ENCODE peak calls at places on chromosomes 6 and 20, in six cellular contexts. One of them, this sample, is unnamed.
A peak's percentile ranks its signal among the peaks of the same experiment; 100 is the strongest.

GRCh38 chr20:19757973-19758887 is at the start of gene RIN2:
- DNase-seq in SW480: peak; percentile 75
- DNase-seq in GM13976: peak; percentile 62
- DNase-seq in left cardiac atrium: peak; percentile 92
- DNase-seq in pancreas: peak; percentile 93
- DNase-seq in ACHN: peak; percentile 87
- DNase-seq in this sample: peak; percentile 39

GRCh38 chr20:54207743-54208491 is at the start of gene PFDN4:
- DNase-seq in pancreas: peak; percentile 91
- DNase-seq in GM13976: peak; percentile 94
- DNase-seq in left cardiac atrium: peak; percentile 85
- DNase-seq in SW480: peak; percentile 95
- DNase-seq in ACHN: peak; percentile 78
- DNase-seq in this sample: peak; percentile 91

GRCh38 chr6:14584450-14584849 is 466.9 kb downstream of the CD83 start:
- DNase-seq in ACHN: peak; percentile 2
- DNase-seq in SW480: no peak
- DNase-seq in pancreas: no peak
- DNase-seq in GM13976: no peak
- DNase-seq in left cardiac atrium: no peak
- DNase-seq in this sample: no peak

GRCh38 chr20:19974621-19975435 is 42.3 kb upstream of the NAA20 start:
- DNase-seq in GM13976: no peak
- DNase-seq in ACHN: peak; percentile 81
- DNase-seq in SW480: peak; percentile 55
- DNase-seq in pancreas: peak; percentile 95
- DNase-seq in left cardiac atrium: peak; percentile 85
- DNase-seq in this sample: peak; percentile 56

GRCh38 chr6:10369896-10370295 is 45.0 kb downstream of the TFAP2A start:
- DNase-seq in pancreas: no peak
- DNase-seq in SW480: peak; percentile 58
- DNase-seq in GM13976: no peak
- DNase-seq in left cardiac atrium: no peak
- DNase-seq in ACHN: no peak
- DNase-seq in this sample: no peak

GRCh38 chr6:50091641-50092040 is 41.9 kb upstream of the DEFB112 start:
- DNase-seq in ACHN: no peak
- DNase-seq in pancreas: no peak
- DNase-seq in left cardiac atrium: no peak
- DNase-seq in GM13976: no peak
- DNase-seq in SW480: no peak
- DNase-seq in this sample: no peak

GRCh38 chr6:109236140-109237081 is 141.1 kb downstream of the CEP57L1 start:
- DNase-seq in pancreas: peak; percentile 71
- DNase-seq in GM13976: peak; percentile 36
- DNase-seq in ACHN: no peak
- DNase-seq in left cardiac atrium: no peak
- DNase-seq in SW480: no peak
- DNase-seq in this sample: no peak

GRCh38 chr6:12635813-12636212 is 80.8 kb upstream of the PHACTR1 start:
- DNase-seq in left cardiac atrium: no peak
- DNase-seq in pancreas: no peak
- DNase-seq in GM13976: no peak
- DNase-seq in SW480: no peak
- DNase-seq in ACHN: no peak
- DNase-seq in this sample: no peak

GRCh38 chr20:8527998-8528397 is 395.9 kb downstream of the PLCB1 start:
- DNase-seq in left cardiac atrium: no peak
- DNase-seq in GM13976: no peak
- DNase-seq in pancreas: no peak
- DNase-seq in SW480: no peak
- DNase-seq in ACHN: no peak
- DNase-seq in this sample: no peak

GRCh38 chr20:1427457-1428054 is 34.7 kb upstream of the FKBP1A start:
- DNase-seq in ACHN: no peak
- DNase-seq in SW480: peak; percentile 23
- DNase-seq in pancreas: no peak
- DNase-seq in left cardiac atrium: no peak
- DNase-seq in GM13976: no peak
- DNase-seq in this sample: no peak

GRCh38 chr6:101199441-101199840 is 194.1 kb upstream of the GRIK2 start:
- DNase-seq in SW480: no peak
- DNase-seq in left cardiac atrium: no peak
- DNase-seq in ACHN: no peak
- DNase-seq in GM13976: no peak
- DNase-seq in pancreas: no peak
- DNase-seq in this sample: no peak

GRCh38 chr6:148203970-148204369 is 138.7 kb upstream of the SASH1 start:
- DNase-seq in GM13976: peak; percentile 53
- DNase-seq in ACHN: no peak
- DNase-seq in SW480: peak; percentile 92
- DNase-seq in pancreas: no peak
- DNase-seq in left cardiac atrium: no peak
- DNase-seq in this sample: no peak

GRCh38 chr6:132568611-132569010 is 1.5 kb upstream of the TAAR6 start:
- DNase-seq in left cardiac atrium: no peak
- DNase-seq in SW480: no peak
- DNase-seq in GM13976: no peak
- DNase-seq in ACHN: no peak
- DNase-seq in pancreas: no peak
- DNase-seq in this sample: no peak

GRCh38 chr20:10609276-10609675 is 64.5 kb downstream of the JAG1 start:
- DNase-seq in GM13976: no peak
- DNase-seq in pancreas: no peak
- DNase-seq in SW480: no peak
- DNase-seq in ACHN: no peak
- DNase-seq in left cardiac atrium: peak; percentile 76
- DNase-seq in this sample: no peak

GRCh38 chr6:113137411-113137810 is 719.7 kb upstream of the MARCKS start:
- DNase-seq in ACHN: no peak
- DNase-seq in SW480: no peak
- DNase-seq in GM13976: no peak
- DNase-seq in left cardiac atrium: peak; percentile 27
- DNase-seq in pancreas: peak; percentile 26
- DNase-seq in this sample: no peak

GRCh38 chr6:82248233-82248735 is 740 bp upstream of the IBTK start:
- DNase-seq in SW480: peak; percentile 81
- DNase-seq in left cardiac atrium: no peak
- DNase-seq in ACHN: peak; percentile 83
- DNase-seq in pancreas: no peak
- DNase-seq in GM13976: peak; percentile 59
- DNase-seq in this sample: no peak

GRCh38 chr6:97440590-97441176 is 157.7 kb upstream of the MMS22L start:
- DNase-seq in pancreas: no peak
- DNase-seq in SW480: peak; percentile 63
- DNase-seq in GM13976: peak; percentile 2
- DNase-seq in ACHN: peak; percentile 14
- DNase-seq in left cardiac atrium: no peak
- DNase-seq in this sample: peak; percentile 74

GRCh38 chr6:160348209-160348551 is at the start of gene SLC22A3:
- DNase-seq in pancreas: peak; percentile 45
- DNase-seq in ACHN: no peak
- DNase-seq in GM13976: no peak
- DNase-seq in SW480: peak; percentile 5
- DNase-seq in left cardiac atrium: no peak
- DNase-seq in this sample: no peak

GRCh38 chr20:19423097-19423891 is 210.9 kb downstream of the SLC24A3 start:
- DNase-seq in pancreas: no peak
- DNase-seq in SW480: no peak
- DNase-seq in GM13976: no peak
- DNase-seq in left cardiac atrium: no peak
- DNase-seq in ACHN: no peak
- DNase-seq in this sample: no peak

GRCh38 chr20:36670665-36671357 is 24.8 kb upstream of the SLA2 start:
- DNase-seq in SW480: no peak
- DNase-seq in GM13976: no peak
- DNase-seq in left cardiac atrium: no peak
- DNase-seq in pancreas: no peak
- DNase-seq in ACHN: no peak
- DNase-seq in this sample: no peak

GRCh38 chr6:89047473-89047872 is 33.1 kb upstream of the PNRC1 start:
- DNase-seq in pancreas: no peak
- DNase-seq in GM13976: no peak
- DNase-seq in SW480: no peak
- DNase-seq in ACHN: no peak
- DNase-seq in left cardiac atrium: no peak
- DNase-seq in this sample: no peak

GRCh38 chr6:149212892-149213786 is 104.4 kb upstream of the TAB2 start:
- DNase-seq in ACHN: no peak
- DNase-seq in GM13976: peak; percentile 43
- DNase-seq in left cardiac atrium: no peak
- DNase-seq in SW480: no peak
- DNase-seq in pancreas: no peak
- DNase-seq in this sample: no peak

GRCh38 chr6:144744720-144745119 is 459.6 kb downstream of the UTRN start:
- DNase-seq in GM13976: no peak
- DNase-seq in left cardiac atrium: no peak
- DNase-seq in pancreas: no peak
- DNase-seq in SW480: no peak
- DNase-seq in ACHN: no peak
- DNase-seq in this sample: no peak